ENCODE peak calls at places on chromosomes 12 and 14, in five cellular contexts. J is tibial nerve, Y is endodermal cell, M is mesothelial cell of epicardium, D is MCF 10A. B is an unnamed sample.

GRCh38 chr12:122721057-122721545 is 4.5 kb upstream of the HCAR3 start:
- DNase-seq in J (no peak), Y (no peak), M (no peak), D (peak), B (no peak)

GRCh38 chr14:88286309-88286708 is 36.8 kb downstream of the KCNK10 start:
- DNase-seq in J (no peak), M (no peak), D (no peak), Y (no peak), B (no peak)

GRCh38 chr12:15778126-15778525 is 11.1 kb downstream of the EPS8 start:
- DNase-seq in J (no peak), D (no peak), Y (no peak), M (no peak), B (no peak)

GRCh38 chr12:19031032-19031431 is 98.5 kb upstream of the PLEKHA5 start:
- DNase-seq in J (no peak), D (peak), Y (no peak), M (no peak), B (no peak)

GRCh38 chr12:6241495-6241894 is 41.3 kb downstream of the CD9 start:
- DNase-seq in D (peak), J (peak), Y (no peak), M (no peak), B (no peak)

GRCh38 chr14:44941591-44941990 is 20.2 kb downstream of the KLHL28 start:
- DNase-seq in Y (no peak), D (no peak), M (no peak), J (no peak), B (no peak)

GRCh38 chr14:73452341-73453191 is 5.8 kb downstream of the NUMB start:
- DNase-seq in M (no peak), J (no peak), Y (no peak), D (peak), B (no peak)

GRCh38 chr12:27682534-27682933 is 13.7 kb upstream of the REP15 start:
- DNase-seq in D (no peak), J (no peak), Y (no peak), M (no peak), B (no peak)

GRCh38 chr14:28577711-28578131 is 188.9 kb upstream of the FOXG1 start:
- DNase-seq in J (no peak), M (no peak), D (peak), Y (no peak), B (no peak)

GRCh38 chr12:19186722-19187661 is 57.5 kb downstream of the PLEKHA5 start:
- DNase-seq in M (no peak), J (peak), D (peak), Y (no peak), B (no peak)

GRCh38 chr12:14664434-14665023 is 31.9 kb downstream of the GUCY2C start:
- DNase-seq in Y (no peak), D (peak), J (peak), M (no peak), B (no peak)

GRCh38 chr14:71883094-71883493 is 49.1 kb upstream of the RGS6 start:
- DNase-seq in M (no peak), J (no peak), Y (no peak), D (no peak), B (no peak)

GRCh38 chr12:113208041-113208934 is 13.0 kb upstream of the TPCN1 start:
- DNase-seq in Y (peak), D (no peak), M (no peak), J (peak), B (no peak)

GRCh38 chr14:84343637-84344036 is 1186.3 kb upstream of the FLRT2 start:
- DNase-seq in Y (no peak), M (no peak), D (no peak), J (no peak), B (no peak)

GRCh38 chr12:127632431-127632830 is 634.5 kb upstream of the TMEM132C start:
- DNase-seq in D (no peak), Y (no peak), M (no peak), J (no peak), B (no peak)

GRCh38 chr12:108468149-108468968 is 46.7 kb upstream of the FICD start:
- DNase-seq in D (peak), M (no peak), Y (peak), J (peak), B (peak)

GRCh38 chr12:113786107-113786506 is 180.0 kb downstream of the RBM19 start:
- DNase-seq in M (no peak), J (no peak), Y (no peak), D (peak), B (no peak)

GRCh38 chr12:123094349-123095073 is 56.4 kb downstream of the PITPNM2 start:
- DNase-seq in J (peak), Y (no peak), D (peak), M (no peak), B (no peak)

GRCh38 chr14:105148604-105149145 is 19.9 kb downstream of the JAG2 start:
- DNase-seq in D (no peak), M (no peak), J (no peak), Y (peak), B (no peak)

GRCh38 chr12:32178341-32179010 is 71.8 kb downstream of the BICD1 start:
- DNase-seq in Y (peak), J (no peak), D (no peak), M (no peak), B (no peak)

GRCh38 chr14:34496679-34497513 is 34.9 kb upstream of the SPTSSA start:
- DNase-seq in D (peak), J (peak), Y (peak), M (peak), B (no peak)

GRCh38 chr12:54213084-54213483 is 24.3 kb upstream of the SMUG1 start:
- DNase-seq in M (no peak), Y (peak), D (no peak), J (no peak), B (no peak)
- TF ChIP-seq CTCF in M (no peak), Y (peak), D (no peak), J (no peak), B (peak)

DNA sequence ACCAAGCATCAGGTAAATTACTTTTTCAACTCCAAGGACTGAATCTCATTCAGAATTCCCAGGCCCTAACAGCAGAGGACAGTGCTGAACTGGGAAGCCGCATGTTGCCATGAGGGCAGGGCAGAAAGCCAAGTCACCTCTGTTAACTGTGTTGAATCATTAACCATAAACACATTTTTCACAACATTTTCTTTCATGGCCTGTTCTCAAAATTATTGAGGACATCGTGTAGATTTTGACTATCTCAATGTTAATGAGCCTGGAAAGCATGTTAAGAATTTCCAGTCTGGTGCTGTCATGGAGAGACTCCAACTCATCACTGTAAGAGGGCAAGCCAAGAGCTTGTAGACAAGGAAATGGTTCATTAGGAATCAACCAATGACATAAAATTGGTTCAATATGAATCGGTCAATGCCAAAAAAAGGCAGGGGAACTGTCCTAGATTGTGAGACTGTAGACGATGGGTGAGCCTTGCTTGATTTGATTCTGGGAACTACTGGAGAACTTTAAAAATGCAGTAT is 33.7 kb downstream of the CPM start:
- DNase-seq in Y (peak), D (peak), J (peak), M (no peak), B (no peak)
- TF ChIP-seq CTCF in Y (peak), D (peak), J (peak), M (no peak), B (peak)

GRCh38 chr14:99938376-99938775 is 126.8 kb upstream of the EVL start:
- DNase-seq in J (no peak), M (no peak), Y (no peak), D (no peak), B (no peak)
- TF ChIP-seq CTCF in J (no peak), M (no peak), Y (peak), D (no peak), B (no peak)

DNA sequence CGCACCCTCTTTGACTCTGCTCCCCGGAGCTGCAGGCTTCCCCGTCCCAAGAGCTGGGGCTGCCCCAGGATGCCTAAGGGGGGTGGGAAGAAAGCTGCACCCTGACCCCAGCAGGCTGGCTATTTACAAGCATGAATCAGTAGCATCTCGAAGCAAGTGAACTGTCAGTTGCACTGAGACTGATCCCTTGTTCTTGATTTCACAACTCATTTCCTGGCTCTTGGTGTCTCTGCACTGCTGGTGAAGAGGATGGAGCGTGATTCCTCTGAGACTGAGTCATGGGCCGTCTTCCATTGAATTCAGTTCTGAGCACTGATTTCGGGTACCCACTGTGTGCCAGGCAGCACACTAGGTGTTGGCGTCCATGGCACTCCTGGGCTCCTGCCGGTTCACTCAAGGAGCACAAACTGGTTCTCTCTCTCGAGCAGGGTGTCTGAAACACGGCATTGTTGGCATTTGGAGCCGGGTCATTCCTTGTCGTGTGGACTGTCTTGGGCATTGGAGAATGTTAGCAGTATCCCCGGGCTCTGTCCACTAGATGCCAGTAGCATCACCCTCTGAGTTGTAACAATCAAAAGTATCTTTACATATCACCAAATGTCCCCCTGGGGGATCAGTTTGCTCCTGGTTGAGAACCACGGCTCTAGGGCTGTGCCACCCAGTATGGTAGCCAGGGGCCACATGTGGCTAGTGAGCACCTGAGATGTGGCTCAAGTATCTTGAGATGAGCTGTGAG is 86.9 kb downstream of the RIN3 start:
- DNase-seq in M (no peak), D (peak), J (no peak), Y (peak), B (no peak)
- TF ChIP-seq CTCF in M (no peak), D (no peak), J (no peak), Y (no peak), B (no peak)

GRCh38 chr14:65239143-65239672 is 136.9 kb upstream of the MAX start:
- DNase-seq in M (no peak), J (no peak), D (peak), Y (no peak), B (no peak)
- TF ChIP-seq CTCF in M (no peak), J (no peak), D (no peak), Y (no peak), B (no peak)

GRCh38 chr14:61925043-61925442 is 162.8 kb downstream of the SNAPC1 start:
- DNase-seq in D (peak), Y (peak), J (no peak), M (no peak), B (no peak)
- TF ChIP-seq CTCF in D (peak), Y (peak), J (peak), M (no peak), B (peak)

GRCh38 chr12:69684472-69684871 is 14.6 kb downstream of the BEST3 start:
- DNase-seq in Y (no peak), D (no peak), J (no peak), M (no peak), B (no peak)
- TF ChIP-seq CTCF in Y (no peak), D (no peak), J (no peak), M (no peak), B (no peak)

GRCh38 chr14:30331030-30331429 is 227.9 kb upstream of the G2E3 start:
- DNase-seq in M (no peak), D (no peak), Y (no peak), J (no peak), B (no peak)

GRCh38 chr14:30333934-30334333 is 225.0 kb upstream of the G2E3 start:
- DNase-seq in M (no peak), D (no peak), J (no peak), Y (no peak), B (no peak)

GRCh38 chr14:30332374-30332773 is 226.6 kb upstream of the G2E3 start:
- DNase-seq in M (no peak), D (no peak), Y (no peak), J (no peak), B (no peak)

GRCh38 chr14:30330452-30330851 is 228.5 kb upstream of the G2E3 start:
- DNase-seq in J (no peak), Y (no peak), D (peak), M (no peak), B (no peak)
- TF ChIP-seq CTCF in J (no peak), Y (peak), D (peak), M (peak), B (peak)

B was measured in progenitor cell of endocrine pancreas.